ENCODE peak calls at places on chromosomes 4 and X, in ten cellular contexts. L, U, R, I, W, H, N, T, B and V are unnamed samples.
A peak's percentile ranks its signal among the peaks of the same experiment; 100 is the strongest.

GRCh38 chr4:87228561-87228860 is 8.1 kb upstream of the KLHL8 start:
- DNase-seq in L (no peak), U (no peak), R (no peak), I (no peak), W (no peak), H (no peak), N (no peak), T (no peak), B (no peak), V (no peak)

GRCh38 chr4:2660596-2661211 is 95.4 kb downstream of the TNIP2 start:
- DNase-seq in L (no peak), U (no peak), R (no peak), I (peak; percentile 32), W (no peak), H (no peak), N (no peak), T (no peak), B (no peak), V (no peak)

GRCh38 chr4:148438047-148438446 is 4.2 kb downstream of the NR3C2 start:
- DNase-seq in L (no peak), U (no peak), R (no peak), I (no peak), W (no peak), H (no peak), N (no peak), T (no peak), B (no peak), V (no peak)

GRCh38 chr4:114890773-114891172 is 222.6 kb downstream of the NDST4 start:
- DNase-seq in L (no peak), U (no peak), R (no peak), I (peak; percentile 10), W (no peak), H (no peak), N (no peak), T (no peak), B (no peak), V (no peak)

GRCh38 chr4:140395668-140396067 is 22.2 kb downstream of the SCOC start:
- DNase-seq in L (no peak), U (no peak), R (no peak), I (peak; percentile 5), W (no peak), H (no peak), N (no peak), T (no peak), B (no peak), V (no peak)

GRCh38 chrX:154017766-154018517 is 1.8 kb downstream of the IRAK1 start:
- DNase-seq in L (no peak), U (no peak), R (no peak), I (no peak), W (no peak), H (no peak), N (no peak), T (no peak), B (no peak), V (no peak)

GRCh38 chr4:132710971-132711370 is 438.1 kb upstream of the PCDH10 start:
- DNase-seq in L (no peak), U (no peak), R (no peak), I (no peak), W (no peak), H (no peak), N (no peak), T (no peak), B (no peak), V (no peak)

GRCh38 chr4:176188654-176189053 is 6.7 kb downstream of the SPATA4 start:
- DNase-seq in L (no peak), U (no peak), R (no peak), I (no peak), W (no peak), H (no peak), N (no peak), T (no peak), B (no peak), V (no peak)

GRCh38 chr4:77158487-77158861 is 1.5 kb downstream of the CCNG2 start:
- DNase-seq in L (peak; percentile 30), U (no peak), R (peak; percentile 2), I (peak; percentile 17), W (no peak), H (no peak), N (no peak), T (no peak), B (no peak), V (no peak)

GRCh38 chr4:83125738-83126141 is 11.2 kb upstream of the PLAC8 start:
- DNase-seq in L (no peak), U (no peak), R (peak; percentile 76), I (no peak), W (no peak), H (no peak), N (no peak), T (no peak), B (no peak), V (no peak)

GRCh38 chr4:149765630-149766029 is 50.0 kb downstream of the IQCM start:
- DNase-seq in L (no peak), U (no peak), R (no peak), I (peak; percentile 80), W (no peak), H (no peak), N (no peak), T (no peak), B (no peak), V (no peak)

GRCh38 chrX:132532955-132533354 is 44.1 kb upstream of the MBNL3 start:
- DNase-seq in L (no peak), U (no peak), R (no peak), I (peak; percentile 52), W (no peak), H (no peak), N (no peak), T (no peak), B (no peak), V (no peak)

GRCh38 chrX:641671-642435 is 11.3 kb downstream of the SHOX start:
- DNase-seq in L (no peak), U (no peak), R (no peak), I (no peak), W (no peak), H (no peak), N (no peak), T (no peak), B (no peak), V (no peak)

GRCh38 chr4:118276551-118276950 is 76.3 kb downstream of the PRSS12 start:
- DNase-seq in L (no peak), U (no peak), R (no peak), I (no peak), W (no peak), H (no peak), N (no peak), T (no peak), B (no peak), V (no peak)

GRCh38 chr4:172996571-172997216 is 171.9 kb upstream of the GALNT7 start:
- DNase-seq in L (no peak), U (no peak), R (no peak), I (peak; percentile 92), W (no peak), H (no peak), N (no peak), T (no peak), B (no peak), V (no peak)

GRCh38 chr4:57139783-57140182 is 29.6 kb upstream of the IGFBP7 start:
- DNase-seq in L (no peak), U (no peak), R (no peak), I (no peak), W (no peak), H (no peak), N (no peak), T (no peak), B (no peak), V (no peak)

GRCh38 chr4:3861720-3862639 is 95.8 kb downstream of the ADRA2C start:
- DNase-seq in L (no peak), U (no peak), R (no peak), I (no peak), W (no peak), H (no peak), N (no peak), T (no peak), B (no peak), V (no peak)

GRCh38 chrX:1119275-1119674 is 93.2 kb downstream of the CRLF2 start:
- DNase-seq in L (no peak), U (no peak), R (no peak), I (no peak), W (no peak), H (no peak), N (no peak), T (no peak), B (no peak), V (no peak)

GRCh38 chr4:176383273-176384077 is 63.7 kb downstream of the SPCS3 start:
- DNase-seq in L (no peak), U (no peak), R (no peak), I (peak; percentile 60), W (no peak), H (no peak), N (no peak), T (no peak), B (no peak), V (no peak)

GRCh38 chrX:9207142-9207541 is 173.2 kb upstream of the FAM9B start:
- DNase-seq in L (no peak), U (no peak), R (no peak), I (peak; percentile 3), W (no peak), H (peak; percentile 37), N (no peak), T (no peak), B (no peak), V (no peak)

GRCh38 chr4:142900622-142901021 is 54.5 kb upstream of the INPP4B start:
- DNase-seq in L (no peak), U (no peak), R (no peak), I (no peak), W (no peak), H (no peak), N (no peak), T (no peak), B (no peak), V (no peak)

GRCh38 chr4:150510176-150510875 is 71.6 kb upstream of the MAB21L2 start:
- DNase-seq in L (no peak), U (no peak), R (no peak), I (peak; percentile 86), W (no peak), H (no peak), N (peak; percentile 9), T (no peak), B (peak; percentile 52), V (no peak)

GRCh38 chr4:68216501-68216900 is 29.0 kb downstream of the TMPRSS11B start:
- DNase-seq in L (no peak), U (no peak), R (no peak), I (no peak), W (no peak), H (no peak), N (no peak), T (no peak), B (no peak), V (no peak)

GRCh38 chr4:112214397-112215264 is 17.0 kb upstream of the AP1AR start:
- DNase-seq in L (no peak), U (peak; percentile 19), R (peak; percentile 16), I (peak; percentile 53), W (no peak), H (no peak), N (no peak), T (no peak), B (no peak), V (peak; percentile 8)

GRCh38 chr4:138734746-138735145 is 280.8 kb upstream of the NOCT start:
- DNase-seq in L (no peak), U (no peak), R (no peak), I (peak; percentile 81), W (no peak), H (no peak), N (peak; percentile 17), T (no peak), B (peak; percentile 49), V (no peak)

GRCh38 chrX:3599787-3600465 is 113.5 kb downstream of the PRKX start:
- DNase-seq in L (no peak), U (no peak), R (no peak), I (peak; percentile 53), W (no peak), H (no peak), N (no peak), T (no peak), B (no peak), V (no peak)

GRCh38 chrX:45083314-45083713 is 117.4 kb downstream of the DIPK2B start:
- DNase-seq in L (no peak), U (no peak), R (no peak), I (no peak), W (no peak), H (no peak), N (no peak), T (peak; percentile 2), B (no peak), V (no peak)

GRCh38 chr4:139738846-139739613 is 73.4 kb downstream of the MGST2 start:
- DNase-seq in L (no peak), U (no peak), R (no peak), I (peak; percentile 63), W (no peak), H (no peak), N (no peak), T (no peak), B (no peak), V (no peak)